ENCODE peak calls at places on chromosomes 12 and 14, in six cellular contexts. V is activated CD4-positive, alpha-beta T cell treated with anti-CD3 and anti-CD28 coated beads, Interleukin-2, amount 50 U/mL, for 1 hour; K is germinal center; T is iPS-NIHi11; E is activated CD8-positive, alpha-beta T cell treated with anti-CD3 and anti-CD28 coated beads, Interleukin-2, amount 10 ng/mL, durations not matched to agents 7 days and 5 days; J is GM19239. W is an unnamed sample.

GRCh38 chr12:20453756-20454310 is 85.5 kb downstream of the PDE3A start:
- DNase-seq in V (no peak), J (no peak), E (no peak), K (no peak), T (no peak), W (no peak)

GRCh38 chr14:100340454-100340813 is 17.3 kb downstream of the SLC25A47 start:
- DNase-seq in K (no peak), J (no peak), E (no peak), T (no peak), V (no peak), W (no peak)

GRCh38 chr14:91509878-91510170 is 286 bp downstream of the PPP4R3A start:
- DNase-seq in E (no peak), V (no peak), K (no peak), J (no peak), T (no peak), W (no peak)

GRCh38 chr12:1529862-1530591 is 64.4 kb downstream of the FBXL14 start:
- DNase-seq in J (peak), K (peak), V (no peak), E (no peak), T (peak), W (peak)

GRCh38 chr14:79656086-79656485 is 555.2 kb downstream of the DIO2 start:
- DNase-seq in E (no peak), J (no peak), T (no peak), K (no peak), V (no peak), W (no peak)

GRCh38 chr14:34359423-34360120 is 102.5 kb downstream of the SPTSSA start:
- DNase-seq in T (no peak), K (no peak), V (no peak), E (no peak), J (no peak), W (no peak)

GRCh38 chr12:90090929-90091651 is 382.5 kb upstream of the ATP2B1 start:
- DNase-seq in K (no peak), J (no peak), E (no peak), T (no peak), V (no peak), W (peak)

GRCh38 chr12:53345486-53346195 is 9.5 kb upstream of the SP7 start:
- DNase-seq in T (no peak), K (no peak), E (no peak), V (no peak), J (no peak), W (no peak)

GRCh38 chr12:21527451-21528180 is 1.5 kb downstream of the SPX start:
- DNase-seq in J (peak), E (peak), K (peak), T (peak), V (peak), W (peak)

GRCh38 chr14:68939893-68940613 is 39.0 kb downstream of the ACTN1 start:
- DNase-seq in K (no peak), V (no peak), T (peak), E (no peak), J (no peak), W (peak)

GRCh38 chr12:124036117-124037109 is 63.4 kb downstream of the ZNF664 start:
- DNase-seq in J (peak), T (peak), E (peak), K (peak), V (peak), W (peak)

GRCh38 chr12:120472521-120472920 is 3.0 kb upstream of the SRSF9 start:
- DNase-seq in T (no peak), J (no peak), K (no peak), E (no peak), V (no peak), W (no peak)

GRCh38 chr14:61525293-61526011 is 169.9 kb upstream of the HIF1A start:
- DNase-seq in E (peak), K (no peak), T (no peak), J (no peak), V (peak), W (peak)

GRCh38 chr14:90510208-90510607 is 113.4 kb downstream of the CALM1 start:
- DNase-seq in V (no peak), K (no peak), J (no peak), T (peak), E (no peak), W (no peak)

GRCh38 chr12:25734529-25735180 is 181.6 kb upstream of the LMNTD1 start:
- DNase-seq in T (no peak), J (no peak), K (no peak), E (no peak), V (no peak), W (no peak)

GRCh38 chr12:24760606-24761378 is 188.1 kb downstream of the BCAT1 start:
- DNase-seq in T (no peak), V (no peak), J (no peak), K (no peak), E (no peak), W (no peak)

GRCh38 chr14:24409956-24410355 is 11.2 kb downstream of the NYNRIN start:
- DNase-seq in J (no peak), V (no peak), T (no peak), K (no peak), E (no peak), W (no peak)

GRCh38 chr12:6936642-6937480 is 6.8 kb upstream of the RNU7-1 start:
- DNase-seq in V (peak), T (peak), E (peak), K (peak), J (no peak), W (no peak)

GRCh38 chr12:65962921-65963883 is 138.9 kb downstream of the HMGA2 start:
- DNase-seq in K (peak), E (peak), V (no peak), J (no peak), T (peak), W (peak)

GRCh38 chr12:27347779-27348178 is 15.1 kb downstream of the BMAL2 start:
- DNase-seq in J (no peak), T (no peak), E (no peak), K (no peak), V (no peak), W (no peak)

GRCh38 chr14:36664322-36665193 is 2.9 kb downstream of the PAX9 start:
- DNase-seq in V (no peak), E (no peak), J (no peak), K (no peak), T (no peak), W (no peak)

GRCh38 chr12:79083181-79083580 is 218.6 kb downstream of the SYT1 start:
- DNase-seq in E (no peak), V (no peak), T (peak), K (no peak), J (no peak), W (peak)

W was measured in ELR.